ENCODE peak calls at places on chromosomes 5 and 9, in five cellular contexts. S is suprapubic skin, R is H1, L is HCT116, M is GM12892. Z is an unnamed sample.

GRCh38 chr9:121901616-121902015 is 191.5 kb downstream of the TTLL11 start:
- DNase-seq in S (no peak), R (no peak), L (no peak), M (no peak), Z (no peak)

GRCh38 chr9:126248680-126249079 is 77.9 kb upstream of the MVB12B start:
- DNase-seq in S (no peak), R (no peak), L (no peak), M (no peak), Z (no peak)

GRCh38 chr5:138503487-138504270 is 38.4 kb downstream of the EGR1 start:
- DNase-seq in S (no peak), R (no peak), L (peak), M (no peak), Z (no peak)

GRCh38 chr9:111691686-111692329 is 30.4 kb downstream of the GNG10 start:
- DNase-seq in S (no peak), R (no peak), L (peak), M (no peak), Z (no peak)

GRCh38 chr9:116084497-116084896 is 69.1 kb upstream of the PAPPA start:
- DNase-seq in S (no peak), R (no peak), L (no peak), M (no peak), Z (no peak)

GRCh38 chr9:121075251-121076036 is 689 bp downstream of the CNTRL start:
- DNase-seq in S (no peak), R (no peak), L (no peak), M (no peak), Z (no peak)

GRCh38 chr9:83327323-83327722 is 210.9 kb downstream of the FRMD3 start:
- DNase-seq in S (no peak), R (no peak), L (no peak), M (no peak), Z (no peak)

GRCh38 chr5:139138790-139139189 is 59.4 kb downstream of the SIL1 start:
- DNase-seq in S (no peak), R (no peak), L (peak), M (no peak), Z (no peak)

GRCh38 chr9:89923961-89924504 is 319.2 kb downstream of the GADD45G start:
- DNase-seq in S (no peak), R (no peak), L (no peak), M (no peak), Z (no peak)

GRCh38 chr5:120257358-120257971 is 206.6 kb upstream of the PRR16 start:
- DNase-seq in S (no peak), R (no peak), L (no peak), M (no peak), Z (no peak)

GRCh38 chr5:139895647-139896046 is 100.0 kb downstream of the PSD2 start:
- DNase-seq in S (no peak), R (no peak), L (no peak), M (no peak), Z (no peak)

GRCh38 chr9:96031366-96031824 is 155.9 kb downstream of the ERCC6L2 start:
- DNase-seq in S (no peak), R (no peak), L (no peak), M (no peak), Z (no peak)

GRCh38 chr9:133813749-133814585 is 75.8 kb upstream of the SARDH start:
- DNase-seq in S (no peak), R (no peak), L (no peak), M (no peak), Z (no peak)

GRCh38 chr9:73270967-73271722 is 119.5 kb downstream of the ANXA1 start:
- DNase-seq in S (no peak), R (no peak), L (peak), M (no peak), Z (no peak)

GRCh38 chr5:14449052-14449661 is 132.4 kb upstream of the OTULINL start:
- DNase-seq in S (no peak), R (no peak), L (no peak), M (no peak), Z (no peak)
- TF ChIP-seq POLR2AphosphoS5 in S (no peak), R (no peak), L (no peak), M (no peak), Z (no peak)

GRCh38 chr5:79843450-79844388 is 147.3 kb downstream of the MTX3 start:
- DNase-seq in S (no peak), R (peak), L (no peak), M (no peak), Z (no peak)

GRCh38 chr5:79844571-79844970 is 146.5 kb downstream of the MTX3 start:
- DNase-seq in S (no peak), R (peak), L (no peak), M (no peak), Z (no peak)

GRCh38 chr5:79847561-79847960 is 143.5 kb downstream of the MTX3 start:
- DNase-seq in S (no peak), R (peak), L (no peak), M (no peak), Z (no peak)

GRCh38 chr5:79846198-79846521 is 144.9 kb downstream of the MTX3 start:
- DNase-seq in S (no peak), R (no peak), L (no peak), M (no peak), Z (no peak)

DNA sequence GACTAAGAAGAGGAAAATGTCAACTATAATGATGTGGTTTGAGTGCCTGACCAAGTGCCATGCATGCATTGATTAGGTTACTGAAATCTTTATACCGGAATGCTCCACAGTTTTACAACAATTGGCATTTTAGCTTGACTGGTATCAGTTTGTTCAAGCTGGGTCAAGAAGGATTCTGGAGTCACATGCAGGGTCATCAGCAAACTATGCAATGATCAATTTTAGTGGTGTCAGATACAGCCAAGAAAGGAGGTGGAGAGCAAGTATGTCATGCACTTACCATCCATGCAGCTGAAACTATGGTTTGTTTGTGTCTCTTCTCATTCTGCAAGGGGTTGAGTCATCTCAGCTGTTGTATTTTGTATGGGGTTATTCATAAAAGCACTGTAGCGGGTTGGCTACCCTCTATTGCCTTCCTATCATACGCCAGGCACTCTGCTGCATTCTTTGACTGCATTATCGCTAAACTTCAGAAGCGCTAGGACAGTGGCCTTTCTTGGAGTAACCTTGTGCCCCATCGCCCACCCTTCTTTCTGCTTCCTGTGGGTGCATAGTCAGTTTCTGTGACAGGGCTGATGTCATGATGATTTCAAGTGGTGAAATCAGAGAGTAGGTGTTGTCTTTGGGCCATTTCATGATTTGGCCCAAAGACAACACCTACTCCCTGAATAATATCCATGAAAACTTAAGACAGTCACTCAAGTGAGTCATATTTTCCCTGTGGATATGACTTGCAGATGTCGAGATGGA is 145.4 kb downstream of the MTX3 start:
- DNase-seq in S (no peak), R (peak), L (peak), M (no peak), Z (no peak)
- TF ChIP-seq POLR2AphosphoS5 in S (no peak), R (no peak), L (no peak), M (no peak), Z (no peak)

GRCh38 chr5:178473858-178474257 is 116.3 kb downstream of the COL23A1 start:
- DNase-seq in S (peak), R (no peak), L (no peak), M (no peak), Z (no peak)
- TF ChIP-seq POLR2AphosphoS5 in S (no peak), R (no peak), L (no peak), M (no peak), Z (no peak)

GRCh38 chr5:156391139-156391538 is 64.2 kb downstream of the SGCD start:
- DNase-seq in S (no peak), R (no peak), L (no peak), M (no peak), Z (no peak)

GRCh38 chr5:156388233-156388632 is 61.3 kb downstream of the SGCD start:
- DNase-seq in S (no peak), R (no peak), L (no peak), M (no peak), Z (no peak)

GRCh38 chr5:156383510-156383909 is 56.5 kb downstream of the SGCD start:
- DNase-seq in S (no peak), R (no peak), L (no peak), M (no peak), Z (no peak)

GRCh38 chr5:156386976-156387375 is 60.0 kb downstream of the SGCD start:
- DNase-seq in S (no peak), R (no peak), L (no peak), M (no peak), Z (no peak)
- TF ChIP-seq POLR2AphosphoS5 in S (no peak), R (no peak), L (no peak), M (no peak), Z (no peak)

DNA sequence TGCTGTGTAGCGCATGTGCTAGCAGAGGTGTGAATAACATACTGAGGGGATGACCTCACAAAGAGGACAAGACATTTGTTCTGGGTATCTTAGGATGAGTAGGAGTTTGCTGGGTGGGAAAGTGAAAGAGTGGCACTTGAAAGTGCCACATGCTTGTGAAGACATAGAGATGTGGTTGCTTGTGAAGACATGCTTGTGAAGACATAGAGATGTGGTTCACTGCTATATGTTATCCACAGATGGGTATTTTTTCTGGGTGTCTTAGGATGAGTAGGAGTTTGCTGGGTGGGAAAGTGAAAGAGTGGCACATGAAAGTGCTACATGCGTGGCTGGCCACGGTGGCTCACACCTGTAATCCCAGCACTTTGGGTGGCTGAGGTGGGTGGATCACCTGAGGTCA is 63.6 kb downstream of the MAST4 start:
- DNase-seq in S (no peak), R (no peak), L (no peak), M (no peak), Z (no peak)
- TF ChIP-seq POLR2AphosphoS5 in S (no peak), R (no peak), L (no peak), M (no peak), Z (no peak)

DNA sequence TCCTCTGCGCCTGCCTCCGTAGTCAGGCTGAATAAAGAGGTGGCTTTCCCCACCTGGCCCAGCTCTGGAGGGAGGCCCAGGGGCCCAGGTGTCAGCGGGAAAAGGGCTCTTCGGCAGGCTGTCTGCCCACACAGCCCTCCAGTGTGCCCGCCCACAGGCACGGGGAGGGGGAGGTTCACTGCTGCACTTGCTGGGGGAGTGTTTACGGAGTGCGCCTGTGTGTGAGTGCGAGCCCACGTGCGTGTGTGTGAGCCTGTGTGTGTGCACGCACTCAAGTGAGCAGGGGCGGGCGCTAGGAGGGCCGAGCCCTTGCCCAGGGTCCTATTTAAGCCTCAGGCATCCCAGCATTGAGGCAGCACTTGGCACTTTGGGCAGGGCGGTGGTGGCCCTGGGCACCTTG is 10.9 kb downstream of the DNLZ start:
- DNase-seq in S (no peak), R (no peak), L (no peak), M (no peak), Z (no peak)
- TF ChIP-seq POLR2AphosphoS5 in S (no peak), R (no peak), L (no peak), M (no peak), Z (no peak)

DNA sequence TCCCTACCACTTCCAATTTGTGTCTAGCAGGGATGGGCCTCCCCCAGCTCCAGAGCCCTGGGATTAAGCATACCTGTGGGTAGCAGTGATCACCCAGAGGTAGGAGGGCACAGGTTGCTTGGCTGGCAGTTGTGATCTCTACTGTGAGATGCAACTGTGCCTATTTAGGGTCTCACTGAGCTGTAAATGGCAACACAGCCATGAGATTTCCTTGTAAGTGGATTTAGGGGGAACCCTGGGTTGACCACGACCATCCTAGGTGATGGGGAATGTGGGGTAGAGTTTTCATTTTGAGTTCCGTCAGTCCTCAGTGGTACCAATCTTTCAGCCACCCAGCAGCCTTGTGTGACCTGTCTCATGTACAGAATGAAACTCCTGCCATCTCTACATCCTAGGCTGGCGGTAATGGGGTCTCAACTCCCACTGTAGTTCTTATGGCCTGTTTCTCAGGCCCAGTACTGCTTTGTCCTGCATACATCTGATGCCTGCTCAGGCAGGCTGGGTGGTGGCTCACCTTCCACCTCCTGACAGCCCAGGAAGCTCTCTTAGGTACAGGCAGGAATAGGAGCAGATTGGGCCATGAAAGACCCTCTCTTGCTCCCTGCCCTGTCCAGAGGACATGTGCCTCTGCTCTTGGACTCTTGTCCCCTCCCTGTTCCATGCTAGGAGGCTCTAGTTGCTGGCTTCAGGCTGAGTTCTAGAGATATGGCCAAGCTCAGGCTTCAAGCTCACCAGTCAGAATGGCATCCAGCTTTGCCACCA is 8.1 kb downstream of the HNRNPAB start:
- DNase-seq in S (no peak), R (no peak), L (no peak), M (no peak), Z (peak)
- TF ChIP-seq POLR2AphosphoS5 in S (no peak), R (peak), L (no peak), M (peak), Z (no peak)